ENCODE peak calls at places on chromosomes 1 and 21, in eight cellular contexts. T is left ventricle myocardium inferior; M is OCI-LY7; I is effector memory CD4-positive, alpha-beta T cell; K is heart right ventricle; A is cardiac muscle cell; Q is mucosa of descending colon; J is Karpas-422. O is an unnamed sample.
A peak's percentile ranks its signal among the peaks of the same experiment; 100 is the strongest.

GRCh38 chr1:98460136-98460535 is 201.4 kb upstream of the SNX7 start:
- DNase-seq in T (no peak), M (no peak), I (no peak), K (no peak), A (no peak), Q (no peak), J (no peak), O (no peak)

GRCh38 chr1:117821382-117821755 is 108.1 kb downstream of the GDAP2 start:
- DNase-seq in T (no peak), M (no peak), I (no peak), K (no peak), A (no peak), Q (no peak), J (no peak), O (no peak)

GRCh38 chr1:111510003-111510380 is 6.6 kb upstream of the ADORA3 start:
- DNase-seq in T (peak; percentile 72), M (no peak), I (no peak), K (peak; percentile 86), A (peak; percentile 69), Q (no peak), J (no peak), O (no peak)

GRCh38 chr1:105072446-105072845 is 1322.7 kb downstream of the AMY1C start:
- DNase-seq in T (no peak), M (no peak), I (no peak), K (no peak), A (no peak), Q (no peak), J (no peak), O (no peak)

GRCh38 chr1:239929317-239929716 is 162.4 kb upstream of the FMN2 start:
- DNase-seq in T (no peak), M (no peak), I (no peak), K (no peak), A (no peak), Q (no peak), J (no peak), O (no peak)

GRCh38 chr1:95042286-95042685 is 30.5 kb downstream of the ALG14 start:
- DNase-seq in T (no peak), M (no peak), I (no peak), K (peak; percentile 27), A (peak; percentile 61), Q (peak; percentile 24), J (no peak), O (no peak)

GRCh38 chr1:77825356-77825709 is 45.9 kb downstream of the MIGA1 start:
- DNase-seq in T (no peak), M (peak; percentile 88), I (no peak), K (peak; percentile 28), A (peak; percentile 92), Q (peak; percentile 54), J (peak; percentile 85), O (peak; percentile 71)

GRCh38 chr1:219189021-219189824 is 15.5 kb downstream of the LYPLAL1 start:
- DNase-seq in T (no peak), M (no peak), I (no peak), K (no peak), A (peak; percentile 65), Q (no peak), J (peak; percentile 88), O (no peak)

GRCh38 chr1:232127190-232127589 is 500.6 kb downstream of the DISC1 start:
- DNase-seq in T (no peak), M (no peak), I (no peak), K (no peak), A (peak; percentile 59), Q (no peak), J (no peak), O (no peak)

GRCh38 chr1:190738321-190738720 is 260.7 kb upstream of the BRINP3 start:
- DNase-seq in T (no peak), M (no peak), I (no peak), K (no peak), A (peak; percentile 30), Q (no peak), J (no peak), O (no peak)

GRCh38 chr1:167640051-167640450 is 10.0 kb downstream of the RCSD1 start:
- DNase-seq in T (no peak), M (no peak), I (no peak), K (no peak), A (no peak), Q (no peak), J (no peak), O (no peak)

GRCh38 chr21:34526618-34527290 is 14.7 kb upstream of the KCNE1 start:
- DNase-seq in T (peak; percentile 72), M (no peak), I (no peak), K (peak; percentile 92), A (peak; percentile 100), Q (peak; percentile 77), J (no peak), O (peak; percentile 96)

GRCh38 chr1:16318544-16318943 is 33.7 kb downstream of the FBXO42 start:
- DNase-seq in T (no peak), M (no peak), I (no peak), K (peak; percentile 21), A (peak; percentile 57), Q (peak; percentile 16), J (no peak), O (no peak)

GRCh38 chr1:10594481-10595050 is 119.8 kb downstream of the PEX14 start:
- DNase-seq in T (no peak), M (no peak), I (no peak), K (no peak), A (no peak), Q (no peak), J (peak; percentile 49), O (no peak)

GRCh38 chr1:234941711-234942320 is 186.8 kb downstream of the TOMM20 start:
- DNase-seq in T (no peak), M (no peak), I (no peak), K (no peak), A (no peak), Q (no peak), J (no peak), O (no peak)

GRCh38 chr1:2238361-2239055 is 10.4 kb downstream of the SKI start:
- DNase-seq in T (no peak), M (no peak), I (no peak), K (no peak), A (no peak), Q (no peak), J (no peak), O (no peak)

GRCh38 chr1:2241820-2242219 is 13.7 kb downstream of the SKI start:
- DNase-seq in T (no peak), M (no peak), I (no peak), K (no peak), A (no peak), Q (no peak), J (no peak), O (no peak)

GRCh38 chr1:2239384-2239985 is 11.4 kb downstream of the SKI start:
- DNase-seq in T (no peak), M (no peak), I (no peak), K (no peak), A (no peak), Q (no peak), J (no peak), O (peak; percentile 40)

GRCh38 chr1:2242814-2243725 is 15.0 kb downstream of the SKI start:
- DNase-seq in T (peak; percentile 60), M (no peak), I (no peak), K (no peak), A (no peak), Q (no peak), J (no peak), O (no peak)

GRCh38 chr1:2240251-2241156 is 12.4 kb downstream of the SKI start:
- DNase-seq in T (peak; percentile 80), M (no peak), I (no peak), K (peak; percentile 79), A (peak; percentile 53), Q (no peak), J (no peak), O (peak; percentile 86)
- H3K4me1 ChIP-seq in T (peaks cover 97% of the 10 kb centered on the region), M (no peaks in the 10 kb centered on the region), I (peaks cover 75% of the 10 kb centered on the region), K (peaks cover 96% of the 10 kb centered on the region), A (peaks cover 3% of the 10 kb centered on the region), Q (peaks cover 43% of the 10 kb centered on the region), J (no peaks in the 10 kb centered on the region), O (peaks cover 33% of the 10 kb centered on the region)

DNA sequence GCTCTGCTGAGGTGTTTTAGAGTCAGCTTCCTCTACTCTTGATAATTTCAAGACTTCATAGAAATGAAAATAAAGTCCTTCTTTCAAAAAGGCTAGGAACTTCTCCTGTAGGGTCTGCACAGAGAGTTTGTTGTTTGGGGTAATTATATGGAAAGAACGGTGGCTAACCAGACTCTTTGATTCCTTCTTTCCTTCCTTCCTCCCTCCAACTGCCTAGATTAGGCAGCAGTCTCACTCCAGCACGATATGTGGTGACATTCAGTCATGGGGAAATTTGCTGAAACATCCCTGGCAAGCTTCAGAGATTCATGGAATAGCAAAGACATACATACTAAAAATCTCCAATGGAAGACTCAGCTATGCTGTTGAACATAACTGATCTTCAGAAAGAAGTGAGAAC is 4.2 kb downstream of the NTMT2 start:
- DNase-seq in T (no peak), M (no peak), I (no peak), K (no peak), A (no peak), Q (no peak), J (no peak), O (no peak)
- H3K4me1 ChIP-seq in T (peaks cover 21% of the 10 kb centered on the region), M (no peaks in the 10 kb centered on the region), I (no peaks in the 10 kb centered on the region), K (peaks cover 23% of the 10 kb centered on the region), A (peaks cover 15% of the 10 kb centered on the region), Q (no peaks in the 10 kb centered on the region), J (no peaks in the 10 kb centered on the region), O (no peaks in the 10 kb centered on the region)

DNA sequence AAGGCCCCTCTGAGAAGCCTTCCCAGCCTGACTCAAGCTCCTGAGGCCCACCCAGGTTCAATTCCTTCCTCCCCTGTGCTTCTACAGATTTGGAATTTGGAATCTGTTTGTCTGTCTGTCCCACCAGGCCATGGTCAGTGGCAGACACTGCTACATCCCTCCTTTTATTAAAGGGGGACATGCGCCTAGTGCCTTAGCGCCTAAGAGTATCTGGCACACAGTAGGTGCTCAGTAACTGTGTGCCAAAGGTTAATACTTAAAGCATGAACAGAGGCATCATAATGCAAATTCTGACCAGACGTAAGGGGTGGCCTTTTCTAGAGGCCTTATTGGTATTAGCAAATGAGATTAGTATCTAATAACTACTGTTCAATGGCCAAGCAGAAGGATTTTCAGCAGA is 21.6 kb downstream of the CSF1 start:
- DNase-seq in T (no peak), M (no peak), I (no peak), K (no peak), A (no peak), Q (no peak), J (no peak), O (no peak)
- H3K4me1 ChIP-seq in T (peaks cover 61% of the 10 kb centered on the region), M (no peaks in the 10 kb centered on the region), I (no peaks in the 10 kb centered on the region), K (peaks cover 64% of the 10 kb centered on the region), A (peaks cover 22% of the 10 kb centered on the region), Q (peaks cover 31% of the 10 kb centered on the region), J (no peaks in the 10 kb centered on the region), O (peaks cover 23% of the 10 kb centered on the region)

DNA sequence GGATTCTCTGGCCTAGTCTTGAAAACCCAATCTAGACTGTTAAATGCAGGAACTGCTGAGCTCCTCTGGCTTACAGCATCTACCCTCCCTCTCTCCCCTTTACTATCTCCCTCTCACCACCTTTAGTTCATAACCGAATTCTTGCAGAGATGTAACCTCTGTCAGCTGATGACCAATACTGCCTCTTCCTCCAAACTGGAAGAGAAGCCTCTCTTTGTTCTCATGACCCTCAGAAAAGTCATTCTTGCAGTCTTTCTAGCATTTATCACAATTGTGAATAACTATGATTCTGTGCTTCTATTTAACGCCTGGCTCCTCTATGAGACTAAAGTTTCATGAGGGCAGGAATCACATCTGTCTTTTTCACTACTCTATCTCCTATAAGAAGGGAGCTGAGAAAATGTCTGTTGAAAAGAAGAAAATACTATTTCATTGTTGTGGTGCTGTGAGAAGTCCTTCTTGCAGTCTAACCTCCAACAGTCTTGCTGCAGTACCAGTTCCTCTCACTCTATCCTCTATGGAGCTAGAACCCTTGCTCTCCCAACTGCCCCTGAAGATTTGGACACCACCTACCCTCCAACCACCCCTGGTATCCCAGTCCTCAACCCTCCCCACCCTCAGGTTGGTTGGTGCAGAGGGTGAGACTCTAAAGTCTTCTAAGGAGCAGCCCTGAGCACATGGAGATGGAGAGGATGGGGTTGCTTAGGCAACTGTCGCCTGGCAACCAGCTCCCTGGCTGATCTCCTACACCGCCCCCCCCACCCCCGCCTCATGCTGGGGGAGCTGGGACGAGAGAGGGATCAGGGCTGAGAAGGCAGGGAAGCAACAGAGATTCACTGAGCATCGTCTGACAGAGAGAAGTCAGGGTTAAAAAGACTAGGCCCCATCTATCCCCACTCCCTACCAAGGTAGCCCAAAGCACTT is 13.9 kb downstream of the MEF2D start:
- DNase-seq in T (no peak), M (no peak), I (no peak), K (no peak), A (no peak), Q (no peak), J (no peak), O (no peak)
- H3K4me1 ChIP-seq in T (peaks cover 100% of the 10 kb centered on the region), M (peaks cover 95% of the 10 kb centered on the region), I (peaks cover 46% of the 10 kb centered on the region), K (peaks cover 100% of the 10 kb centered on the region), A (peaks cover 41% of the 10 kb centered on the region), Q (peaks cover 40% of the 10 kb centered on the region), J (peaks cover 94% of the 10 kb centered on the region), O (peaks cover 14% of the 10 kb centered on the region)